ENCODE peak calls at places on chromosomes 7 and 10, in five cellular contexts. One of them, this sample, is unnamed.

GRCh38 chr10:66234872-66235271 is 691.0 kb upstream of the LRRTM3 start:
- DNase-seq in psoas muscle: no peak
- DNase-seq in endothelial cell of umbilical vein: no peak
- DNase-seq in uterus: no peak
- DNase-seq in H9: no peak
- DNase-seq in this sample: no peak

GRCh38 chr7:27161721-27162547 is 3.4 kb downstream of the HOXA9 start:
- DNase-seq in endothelial cell of umbilical vein: no peak
- DNase-seq in uterus: peak; percentile 48
- DNase-seq in psoas muscle: peak; percentile 59
- DNase-seq in H9: peak; percentile 35
- DNase-seq in this sample: peak; percentile 46

GRCh38 chr7:107998150-107998549 is 4.8 kb downstream of the LAMB1 start:
- DNase-seq in endothelial cell of umbilical vein: no peak
- DNase-seq in psoas muscle: no peak
- DNase-seq in uterus: no peak
- DNase-seq in H9: no peak
- DNase-seq in this sample: no peak

GRCh38 chr7:102431617-102432298 is 1.6 kb upstream of the ORAI2 start:
- DNase-seq in endothelial cell of umbilical vein: no peak
- DNase-seq in psoas muscle: no peak
- DNase-seq in uterus: no peak
- DNase-seq in H9: peak; percentile 41
- DNase-seq in this sample: no peak

GRCh38 chr7:501526-501925 is 18.1 kb downstream of the PDGFA start:
- DNase-seq in uterus: no peak
- DNase-seq in H9: no peak
- DNase-seq in psoas muscle: peak; percentile 28
- DNase-seq in endothelial cell of umbilical vein: no peak
- DNase-seq in this sample: peak; percentile 28

GRCh38 chr7:92763636-92764423 is 72.5 kb downstream of the CDK6 start:
- DNase-seq in H9: peak; percentile 84
- DNase-seq in uterus: no peak
- DNase-seq in endothelial cell of umbilical vein: peak; percentile 27
- DNase-seq in psoas muscle: no peak
- DNase-seq in this sample: no peak

GRCh38 chr7:50303894-50304157 is 690 bp upstream of the IKZF1 start:
- DNase-seq in H9: no peak
- DNase-seq in endothelial cell of umbilical vein: no peak
- DNase-seq in psoas muscle: no peak
- DNase-seq in uterus: no peak
- DNase-seq in this sample: peak; percentile 64

GRCh38 chr7:104943502-104944343 is 70.3 kb upstream of the KMT2E start:
- DNase-seq in uterus: peak; percentile 82
- DNase-seq in endothelial cell of umbilical vein: peak; percentile 100
- DNase-seq in psoas muscle: no peak
- DNase-seq in H9: no peak
- DNase-seq in this sample: peak; percentile 80

GRCh38 chr10:71396714-71397339 is at the start of gene CDH23:
- DNase-seq in endothelial cell of umbilical vein: no peak
- DNase-seq in H9: peak; percentile 80
- DNase-seq in uterus: peak; percentile 60
- DNase-seq in psoas muscle: no peak
- DNase-seq in this sample: no peak

GRCh38 chr7:45712057-45712689 is 138.0 kb downstream of the ADCY1 start:
- DNase-seq in endothelial cell of umbilical vein: no peak
- DNase-seq in psoas muscle: no peak
- DNase-seq in uterus: no peak
- DNase-seq in H9: peak; percentile 17
- DNase-seq in this sample: no peak

GRCh38 chr10:108812296-108812695 is 1111.0 kb downstream of the XPNPEP1 start:
- DNase-seq in psoas muscle: no peak
- DNase-seq in uterus: no peak
- DNase-seq in endothelial cell of umbilical vein: no peak
- DNase-seq in H9: no peak
- DNase-seq in this sample: no peak

GRCh38 chr10:71312840-71313789 is 5.9 kb upstream of the SLC29A3 start:
- DNase-seq in H9: no peak
- DNase-seq in uterus: peak; percentile 95
- DNase-seq in psoas muscle: peak; percentile 82
- DNase-seq in endothelial cell of umbilical vein: no peak
- DNase-seq in this sample: peak; percentile 25

GRCh38 chr10:55220975-55221374 is 419.9 kb upstream of the PCDH15 start:
- DNase-seq in endothelial cell of umbilical vein: no peak
- DNase-seq in uterus: no peak
- DNase-seq in psoas muscle: no peak
- DNase-seq in H9: no peak
- DNase-seq in this sample: no peak
- H3K27ac ChIP-seq in endothelial cell of umbilical vein: no peak overlapping the region
- H3K27ac ChIP-seq in uterus: no peak overlapping the region
- H3K27ac ChIP-seq in psoas muscle: no peak overlapping the region
- H3K27ac ChIP-seq in H9: no peak overlapping the region
- H3K27ac ChIP-seq in this sample: no peak overlapping the region

GRCh38 chr7:142554555-142555532 is 194.4 kb upstream of the PRSS1 start:
- DNase-seq in H9: no peak
- DNase-seq in psoas muscle: no peak
- DNase-seq in uterus: no peak
- DNase-seq in endothelial cell of umbilical vein: no peak
- DNase-seq in this sample: no peak
- TF ChIP-seq CTCF in H9: no peak
- TF ChIP-seq CTCF in psoas muscle: no peak
- TF ChIP-seq CTCF in uterus: no peak
- TF ChIP-seq CTCF in endothelial cell of umbilical vein: no peak
- TF ChIP-seq CTCF in this sample: no peak

DNA sequence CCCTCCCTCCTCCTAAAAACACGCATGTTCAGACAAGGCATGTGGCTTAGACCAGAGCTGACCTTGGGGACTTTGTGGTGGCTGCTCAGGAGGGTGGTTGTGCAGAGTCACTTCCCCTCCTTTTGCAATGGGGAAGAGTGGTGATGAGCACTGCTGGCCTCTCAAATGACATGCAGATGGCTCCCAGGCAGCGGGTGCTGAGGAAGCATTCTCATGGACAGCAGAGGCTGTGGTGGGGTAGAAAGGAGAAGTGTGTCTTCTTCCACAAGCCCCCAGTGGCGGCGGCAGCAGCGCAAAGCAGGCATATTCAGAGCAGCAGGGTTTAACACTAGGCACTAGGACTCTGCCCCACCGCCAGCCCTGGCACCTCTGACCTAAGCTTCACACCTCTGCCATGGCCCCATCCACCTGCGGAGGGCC is 105.9 kb upstream of the ANLN start:
- DNase-seq in endothelial cell of umbilical vein: no peak
- DNase-seq in psoas muscle: peak; percentile 84
- DNase-seq in H9: no peak
- DNase-seq in uterus: no peak
- DNase-seq in this sample: peak; percentile 90
- H3K4me1 ChIP-seq in endothelial cell of umbilical vein: peaks cover 6% of the 10 kb centered on the region
- H3K4me1 ChIP-seq in psoas muscle: peaks cover 85% of the 10 kb centered on the region
- H3K4me1 ChIP-seq in H9: peaks cover 20% of the 10 kb centered on the region
- H3K4me1 ChIP-seq in uterus: peaks cover 7% of the 10 kb centered on the region
- H3K4me1 ChIP-seq in this sample: peaks cover 56% of the 10 kb centered on the region

DNA sequence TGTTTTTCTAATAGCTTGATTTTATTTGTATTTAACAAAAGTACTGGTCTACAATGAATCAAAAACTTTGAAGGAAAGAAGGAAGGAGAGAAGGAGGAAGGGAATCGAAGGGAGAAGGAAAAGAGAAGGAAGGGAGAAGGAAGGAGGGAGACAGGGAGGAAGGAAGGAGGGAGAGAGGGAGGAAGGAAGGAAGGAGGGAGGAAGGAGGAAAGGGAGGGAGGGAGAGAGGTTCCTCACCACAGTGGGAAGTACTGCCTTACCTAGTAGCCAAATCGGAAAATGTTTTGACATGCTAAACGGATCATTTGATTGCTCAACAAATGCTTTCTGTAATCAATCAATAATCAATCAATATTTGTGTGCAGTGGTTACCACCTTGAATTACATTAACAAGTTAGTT is 225.8 kb upstream of the CELF2 start:
- DNase-seq in H9: no peak
- DNase-seq in psoas muscle: no peak
- DNase-seq in endothelial cell of umbilical vein: no peak
- DNase-seq in uterus: no peak
- DNase-seq in this sample: no peak
- H3K27ac ChIP-seq in H9: no peak overlapping the region
- H3K27ac ChIP-seq in psoas muscle: no peak overlapping the region
- H3K27ac ChIP-seq in endothelial cell of umbilical vein: peak overlapping the region; percentile 98
- H3K27ac ChIP-seq in uterus: no peak overlapping the region
- H3K27ac ChIP-seq in this sample: peak overlapping the region; percentile 90

GRCh38 chr7:8035647-8036518 is 67.3 kb downstream of the GLCCI1 start:
- DNase-seq in endothelial cell of umbilical vein: peak; percentile 46
- DNase-seq in uterus: no peak
- DNase-seq in psoas muscle: no peak
- DNase-seq in H9: peak; percentile 33
- DNase-seq in this sample: no peak
- TF ChIP-seq CTCF in endothelial cell of umbilical vein: peak; percentile 33
- TF ChIP-seq CTCF in uterus: no peak
- TF ChIP-seq CTCF in psoas muscle: peak; percentile 16
- TF ChIP-seq CTCF in H9: peak; percentile 68
- TF ChIP-seq CTCF in this sample: peak; percentile 39

DNA sequence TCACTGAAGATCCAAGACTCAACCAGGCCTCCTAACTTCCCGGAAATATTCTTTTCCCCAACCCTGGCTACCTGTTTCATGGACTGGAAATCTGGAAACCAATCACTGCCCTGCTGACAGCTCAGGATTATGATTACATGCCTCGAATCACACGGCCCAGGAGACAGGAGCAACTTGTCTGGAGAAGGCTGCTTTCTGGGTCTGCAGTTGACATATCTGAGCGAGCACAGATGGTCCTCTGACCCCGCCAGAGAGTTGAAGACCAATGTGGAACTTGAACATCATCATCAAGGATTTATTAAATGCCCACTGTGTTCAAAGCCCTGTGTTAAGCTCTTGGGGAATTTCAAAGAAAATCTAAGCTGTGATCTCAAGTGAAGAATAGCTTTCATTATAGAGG is 113.9 kb downstream of the PIP4K2A start:
- DNase-seq in H9: no peak
- DNase-seq in psoas muscle: no peak
- DNase-seq in endothelial cell of umbilical vein: no peak
- DNase-seq in uterus: no peak
- DNase-seq in this sample: no peak
- H3K4me1 ChIP-seq in H9: peaks cover 2% of the 10 kb centered on the region
- H3K4me1 ChIP-seq in psoas muscle: no peaks in the 10 kb centered on the region
- H3K4me1 ChIP-seq in endothelial cell of umbilical vein: peaks cover 11% of the 10 kb centered on the region
- H3K4me1 ChIP-seq in uterus: no peaks in the 10 kb centered on the region
- H3K4me1 ChIP-seq in this sample: peaks cover 29% of the 10 kb centered on the region

GRCh38 chr10:122102146-122102866 is 113.3 kb downstream of the TACC2 start:
- DNase-seq in psoas muscle: no peak
- DNase-seq in uterus: no peak
- DNase-seq in endothelial cell of umbilical vein: no peak
- DNase-seq in H9: no peak
- DNase-seq in this sample: no peak

GRCh38 chr10:122099562-122099961 is 110.6 kb downstream of the TACC2 start:
- DNase-seq in H9: no peak
- DNase-seq in endothelial cell of umbilical vein: no peak
- DNase-seq in uterus: no peak
- DNase-seq in psoas muscle: no peak
- DNase-seq in this sample: no peak

GRCh38 chr10:122102867-122103525 is 114.0 kb downstream of the TACC2 start:
- DNase-seq in uterus: no peak
- DNase-seq in psoas muscle: no peak
- DNase-seq in endothelial cell of umbilical vein: no peak
- DNase-seq in H9: no peak
- DNase-seq in this sample: no peak

GRCh38 chr10:122098924-122099323 is 110.0 kb downstream of the TACC2 start:
- DNase-seq in H9: no peak
- DNase-seq in uterus: no peak
- DNase-seq in psoas muscle: peak; percentile 79
- DNase-seq in endothelial cell of umbilical vein: no peak
- DNase-seq in this sample: no peak

DNA sequence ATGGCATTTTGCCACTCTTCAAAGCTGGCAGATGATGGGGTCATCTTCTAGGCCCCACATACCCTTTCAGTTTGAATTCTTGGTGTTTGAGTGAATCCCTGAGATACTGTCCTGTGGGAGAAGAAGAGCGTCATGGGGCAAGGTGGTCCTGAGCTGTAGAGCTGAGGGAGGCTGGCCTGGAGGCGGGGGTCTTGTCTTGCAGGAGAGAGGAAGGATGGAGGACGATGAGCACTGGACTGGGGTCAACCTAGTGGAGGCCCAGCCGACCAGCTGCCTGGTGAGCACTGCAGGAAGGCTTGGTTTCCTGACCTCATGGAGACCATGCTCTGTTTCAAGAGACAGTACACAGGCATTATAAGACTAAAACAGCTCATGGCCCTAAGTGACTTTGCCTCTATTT is 114.6 kb downstream of the TACC2 start:
- DNase-seq in endothelial cell of umbilical vein: no peak
- DNase-seq in psoas muscle: no peak
- DNase-seq in H9: no peak
- DNase-seq in uterus: no peak
- DNase-seq in this sample: no peak
- H3K27ac ChIP-seq in endothelial cell of umbilical vein: no peak overlapping the region
- H3K27ac ChIP-seq in psoas muscle: no peak overlapping the region
- H3K27ac ChIP-seq in H9: no peak overlapping the region
- H3K27ac ChIP-seq in uterus: no peak overlapping the region
- H3K27ac ChIP-seq in this sample: no peak overlapping the region

GRCh38 chr7:3592438-3593134 is 291.5 kb downstream of the SDK1 start:
- DNase-seq in uterus: no peak
- DNase-seq in endothelial cell of umbilical vein: no peak
- DNase-seq in psoas muscle: no peak
- DNase-seq in H9: no peak
- DNase-seq in this sample: no peak

GRCh38 chr7:3598855-3599254 is 297.8 kb downstream of the SDK1 start:
- DNase-seq in psoas muscle: no peak
- DNase-seq in uterus: no peak
- DNase-seq in endothelial cell of umbilical vein: no peak
- DNase-seq in H9: no peak
- DNase-seq in this sample: no peak

GRCh38 chr7:3591944-3592343 is 290.9 kb downstream of the SDK1 start:
- DNase-seq in psoas muscle: no peak
- DNase-seq in H9: no peak
- DNase-seq in uterus: no peak
- DNase-seq in endothelial cell of umbilical vein: no peak
- DNase-seq in this sample: no peak

GRCh38 chr7:3597243-3597642 is 296.2 kb downstream of the SDK1 start:
- DNase-seq in endothelial cell of umbilical vein: no peak
- DNase-seq in psoas muscle: no peak
- DNase-seq in H9: no peak
- DNase-seq in uterus: no peak
- DNase-seq in this sample: no peak
- TF ChIP-seq CTCF in endothelial cell of umbilical vein: no peak
- TF ChIP-seq CTCF in psoas muscle: no peak
- TF ChIP-seq CTCF in H9: no peak
- TF ChIP-seq CTCF in uterus: no peak
- TF ChIP-seq CTCF in this sample: no peak

GRCh38 chr10:124005091-124005490 is 88.3 kb downstream of the CHST15 start:
- DNase-seq in uterus: no peak
- DNase-seq in psoas muscle: no peak
- DNase-seq in H9: no peak
- DNase-seq in endothelial cell of umbilical vein: no peak
- DNase-seq in this sample: peak; percentile 28
- H3K4me1 ChIP-seq in uterus: no peaks in the 10 kb centered on the region
- H3K4me1 ChIP-seq in psoas muscle: no peaks in the 10 kb centered on the region
- H3K4me1 ChIP-seq in H9: no peaks in the 10 kb centered on the region
- H3K4me1 ChIP-seq in endothelial cell of umbilical vein: no peaks in the 10 kb centered on the region
- H3K4me1 ChIP-seq in this sample: peaks cover 8% of the 10 kb centered on the region